ENCODE peak calls at places on chromosomes 7 and 10, in nine cellular contexts. K is left cardiac atrium; Q is endothelial cell; W is germinal center; H is iris pigment epithelial cell; S is activated naive CD4-positive, alpha-beta T cell; I is stimulated activated CD8-positive, alpha-beta memory T cell treated with anti-CD3 and anti-CD28 coated beads, Interleukin-2, amount 100 ng/mL, for 48 hours; X is psoas muscle; C is NCI-H2171 treated with DMSO at 0.1 percent for 48 hours. L is an unnamed sample.

GRCh38 chr7:120807390-120807789 is 50.6 kb downstream of the TSPAN12 start:
- DNase-seq in W (no peak), K (no peak), I (no peak), H (no peak), C (no peak), X (no peak), S (no peak), Q (no peak), L (no peak)

GRCh38 chr7:141012696-141013344 is 1.9 kb downstream of the MRPS33 start:
- DNase-seq in S (no peak), I (no peak), H (peak; percentile 16), X (no peak), K (no peak), C (no peak), Q (no peak), W (no peak), L (no peak)

GRCh38 chr7:67564978-67565377 is 568.3 kb downstream of the TYW1 start:
- DNase-seq in W (no peak), C (peak; percentile 33), Q (no peak), X (no peak), I (no peak), S (no peak), H (no peak), K (no peak), L (no peak)

GRCh38 chr10:21528452-21529235 is 3.2 kb upstream of the SKIDA1 start:
- DNase-seq in W (no peak), I (no peak), K (no peak), Q (no peak), X (no peak), S (no peak), H (no peak), C (peak; percentile 37), L (no peak)

GRCh38 chr7:136998495-136998894 is 130.0 kb downstream of the CHRM2 start:
- DNase-seq in I (no peak), X (no peak), S (no peak), W (no peak), C (no peak), K (no peak), H (peak; percentile 69), Q (no peak), L (no peak)

GRCh38 chr10:30835146-30835545 is 196.5 kb downstream of the ZNF438 start:
- DNase-seq in H (no peak), S (no peak), I (no peak), X (no peak), W (no peak), Q (no peak), K (no peak), C (no peak), L (no peak)

GRCh38 chr10:119263966-119264621 is 56.7 kb downstream of the GRK5 start:
- DNase-seq in Q (no peak), X (no peak), S (no peak), H (no peak), W (no peak), C (peak; percentile 93), I (no peak), K (no peak), L (no peak)

GRCh38 chr7:1947586-1948217 is 277.6 kb downstream of the ELFN1 start:
- DNase-seq in X (peak; percentile 11), K (peak; percentile 10), C (no peak), S (no peak), H (no peak), Q (no peak), I (no peak), W (no peak), L (no peak)

GRCh38 chr10:124389613-124390361 is 28.9 kb downstream of the OAT start:
- DNase-seq in C (no peak), I (no peak), K (no peak), Q (no peak), S (no peak), W (no peak), H (no peak), X (no peak), L (no peak)

GRCh38 chr10:128036746-128037542 is 89.3 kb downstream of the MKI67 start:
- DNase-seq in X (no peak), Q (no peak), S (no peak), C (no peak), H (peak; percentile 61), I (no peak), W (no peak), K (no peak), L (no peak)

GRCh38 chr7:121499526-121500123 is 103.5 kb upstream of the FAM3C start:
- DNase-seq in K (no peak), X (no peak), W (no peak), Q (no peak), H (no peak), I (peak; percentile 16), C (no peak), S (no peak), L (no peak)